ENCODE peak calls at places on chromosomes 1 and 21, in nine cellular contexts. One of them, this sample, is unnamed.

GRCh38 chr1:161998811-161999210 is 24.9 kb downstream of the OLFML2B start:
- DNase-seq in transverse colon: no peak
- DNase-seq in spleen: no peak
- DNase-seq in Peyer's patch: no peak
- DNase-seq in lower leg skin: peak
- DNase-seq in esophagus squamous epithelium: no peak
- DNase-seq in adrenal gland: peak
- DNase-seq in breast epithelium: no peak
- DNase-seq in GM12891: no peak
- DNase-seq in this sample: no peak

GRCh38 chr1:67376381-67376780 is 53.8 kb downstream of the SERBP1 start:
- DNase-seq in adrenal gland: no peak
- DNase-seq in spleen: no peak
- DNase-seq in transverse colon: no peak
- DNase-seq in Peyer's patch: no peak
- DNase-seq in lower leg skin: no peak
- DNase-seq in GM12891: no peak
- DNase-seq in breast epithelium: peak
- DNase-seq in esophagus squamous epithelium: no peak
- DNase-seq in this sample: no peak

GRCh38 chr1:31671147-31671546 is 26.5 kb upstream of the PEF1 start:
- DNase-seq in breast epithelium: no peak
- DNase-seq in adrenal gland: no peak
- DNase-seq in Peyer's patch: no peak
- DNase-seq in esophagus squamous epithelium: no peak
- DNase-seq in GM12891: no peak
- DNase-seq in transverse colon: no peak
- DNase-seq in lower leg skin: no peak
- DNase-seq in spleen: no peak
- DNase-seq in this sample: no peak

GRCh38 chr1:173868266-173869107 is at the start of gene ZBTB37:
- DNase-seq in breast epithelium: peak
- DNase-seq in spleen: peak
- DNase-seq in transverse colon: peak
- DNase-seq in Peyer's patch: peak
- DNase-seq in lower leg skin: peak
- DNase-seq in GM12891: peak
- DNase-seq in esophagus squamous epithelium: peak
- DNase-seq in adrenal gland: peak
- DNase-seq in this sample: peak

GRCh38 chr21:15005391-15005790 is 59.4 kb downstream of the NRIP1 start:
- DNase-seq in adrenal gland: peak
- DNase-seq in GM12891: no peak
- DNase-seq in esophagus squamous epithelium: no peak
- DNase-seq in lower leg skin: no peak
- DNase-seq in transverse colon: no peak
- DNase-seq in spleen: peak
- DNase-seq in breast epithelium: no peak
- DNase-seq in Peyer's patch: no peak
- DNase-seq in this sample: no peak

GRCh38 chr1:205515781-205516253 is 11.3 kb downstream of the CDK18 start:
- DNase-seq in Peyer's patch: no peak
- DNase-seq in adrenal gland: no peak
- DNase-seq in esophagus squamous epithelium: no peak
- DNase-seq in lower leg skin: no peak
- DNase-seq in GM12891: no peak
- DNase-seq in spleen: no peak
- DNase-seq in transverse colon: peak
- DNase-seq in breast epithelium: no peak
- DNase-seq in this sample: peak

GRCh38 chr1:39573736-39574624 is 2.6 kb downstream of the PABPC4 start:
- DNase-seq in adrenal gland: peak
- DNase-seq in lower leg skin: no peak
- DNase-seq in GM12891: no peak
- DNase-seq in breast epithelium: no peak
- DNase-seq in transverse colon: no peak
- DNase-seq in Peyer's patch: no peak
- DNase-seq in spleen: no peak
- DNase-seq in esophagus squamous epithelium: no peak
- DNase-seq in this sample: no peak

GRCh38 chr1:85378526-85378925 is 86.4 kb downstream of the DDAH1 start:
- DNase-seq in GM12891: no peak
- DNase-seq in lower leg skin: no peak
- DNase-seq in esophagus squamous epithelium: no peak
- DNase-seq in spleen: no peak
- DNase-seq in breast epithelium: no peak
- DNase-seq in transverse colon: no peak
- DNase-seq in adrenal gland: no peak
- DNase-seq in Peyer's patch: no peak
- DNase-seq in this sample: no peak

GRCh38 chr1:211313392-211313791 is 13.2 kb upstream of the TRAF5 start:
- DNase-seq in breast epithelium: no peak
- DNase-seq in adrenal gland: no peak
- DNase-seq in esophagus squamous epithelium: no peak
- DNase-seq in Peyer's patch: peak
- DNase-seq in GM12891: no peak
- DNase-seq in transverse colon: no peak
- DNase-seq in spleen: no peak
- DNase-seq in lower leg skin: no peak
- DNase-seq in this sample: no peak

GRCh38 chr1:161432091-161432490 is 64.4 kb upstream of the CFAP126 start:
- DNase-seq in breast epithelium: no peak
- DNase-seq in spleen: no peak
- DNase-seq in Peyer's patch: no peak
- DNase-seq in esophagus squamous epithelium: no peak
- DNase-seq in lower leg skin: no peak
- DNase-seq in transverse colon: no peak
- DNase-seq in GM12891: no peak
- DNase-seq in adrenal gland: no peak
- DNase-seq in this sample: no peak

GRCh38 chr1:48471103-48471502 is 901 bp downstream of the SPATA6 start:
- DNase-seq in spleen: no peak
- DNase-seq in GM12891: no peak
- DNase-seq in Peyer's patch: no peak
- DNase-seq in transverse colon: no peak
- DNase-seq in breast epithelium: no peak
- DNase-seq in adrenal gland: no peak
- DNase-seq in esophagus squamous epithelium: no peak
- DNase-seq in lower leg skin: no peak
- DNase-seq in this sample: peak

GRCh38 chr1:183676515-183677189 is 23.5 kb upstream of the APOBEC4 start:
- DNase-seq in spleen: no peak
- DNase-seq in adrenal gland: peak
- DNase-seq in GM12891: no peak
- DNase-seq in Peyer's patch: no peak
- DNase-seq in lower leg skin: no peak
- DNase-seq in breast epithelium: no peak
- DNase-seq in transverse colon: no peak
- DNase-seq in esophagus squamous epithelium: no peak
- DNase-seq in this sample: no peak

GRCh38 chr1:166972193-166972592 is 3.1 kb downstream of the ILDR2 start:
- DNase-seq in transverse colon: no peak
- DNase-seq in spleen: no peak
- DNase-seq in adrenal gland: no peak
- DNase-seq in esophagus squamous epithelium: no peak
- DNase-seq in lower leg skin: no peak
- DNase-seq in Peyer's patch: no peak
- DNase-seq in breast epithelium: no peak
- DNase-seq in GM12891: no peak
- DNase-seq in this sample: no peak

GRCh38 chr1:64163972-64164371 is 39.5 kb upstream of the UBE2U start:
- DNase-seq in transverse colon: no peak
- DNase-seq in breast epithelium: no peak
- DNase-seq in adrenal gland: no peak
- DNase-seq in lower leg skin: no peak
- DNase-seq in spleen: no peak
- DNase-seq in GM12891: no peak
- DNase-seq in Peyer's patch: no peak
- DNase-seq in esophagus squamous epithelium: no peak
- DNase-seq in this sample: no peak

GRCh38 chr1:229258031-229258850 is 12.7 kb upstream of the RAB4A start:
- DNase-seq in adrenal gland: peak
- DNase-seq in lower leg skin: no peak
- DNase-seq in esophagus squamous epithelium: no peak
- DNase-seq in Peyer's patch: peak
- DNase-seq in GM12891: peak
- DNase-seq in spleen: no peak
- DNase-seq in transverse colon: peak
- DNase-seq in breast epithelium: peak
- DNase-seq in this sample: peak

GRCh38 chr1:44500181-44501021 is 95.3 kb downstream of the RNF220 start:
- DNase-seq in transverse colon: no peak
- DNase-seq in adrenal gland: no peak
- DNase-seq in GM12891: no peak
- DNase-seq in esophagus squamous epithelium: no peak
- DNase-seq in lower leg skin: no peak
- DNase-seq in spleen: no peak
- DNase-seq in Peyer's patch: no peak
- DNase-seq in breast epithelium: no peak
- DNase-seq in this sample: no peak

DNA sequence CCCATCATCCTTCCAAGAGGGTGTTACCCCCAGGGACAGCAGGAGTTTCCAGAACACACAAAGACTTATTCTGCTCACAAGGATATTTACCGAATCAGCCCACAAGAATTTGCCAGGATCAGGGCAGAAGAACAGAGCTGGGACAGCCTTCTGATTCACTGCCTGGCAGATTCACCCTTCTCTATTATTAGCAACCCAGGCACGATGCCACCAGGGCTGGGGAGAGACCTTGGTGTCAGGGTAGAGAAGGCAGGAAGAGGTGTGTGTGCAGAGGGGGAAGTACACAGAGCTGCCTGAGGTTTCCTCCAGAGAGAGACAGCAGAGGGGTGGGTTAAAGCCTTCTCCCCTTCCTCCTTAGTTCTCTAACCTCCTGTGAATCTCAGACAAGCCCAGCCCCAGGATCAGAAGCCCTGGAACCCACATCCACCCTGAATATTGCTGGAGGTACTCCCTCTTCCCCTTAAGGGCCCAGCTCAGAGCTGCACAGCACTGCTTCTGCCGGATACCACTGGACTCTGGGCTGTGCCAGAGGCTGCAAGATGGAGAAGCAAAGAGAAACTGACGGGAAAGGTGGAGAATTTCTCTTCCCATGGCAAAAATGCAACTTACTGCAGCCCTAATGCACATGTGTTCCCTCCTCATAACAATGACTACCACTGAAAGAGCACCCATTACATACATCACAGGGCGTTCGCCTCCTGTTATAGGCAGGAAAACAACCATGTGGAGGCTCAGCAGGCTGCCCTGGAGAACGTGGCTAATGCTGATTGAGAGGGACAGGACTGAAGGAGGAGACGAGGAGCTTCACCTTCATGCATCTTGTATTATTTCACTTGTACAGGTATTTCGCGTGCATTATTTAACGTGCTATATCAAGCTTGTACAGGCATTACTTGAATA is 61.7 kb downstream of the ITPKB start:
- DNase-seq in adrenal gland: peak
- DNase-seq in spleen: peak
- DNase-seq in breast epithelium: peak
- DNase-seq in transverse colon: peak
- DNase-seq in esophagus squamous epithelium: peak
- DNase-seq in Peyer's patch: peak
- DNase-seq in GM12891: no peak
- DNase-seq in lower leg skin: peak
- DNase-seq in this sample: peak
- TF ChIP-seq POLR2A in adrenal gland: no peak
- TF ChIP-seq POLR2A in spleen: no peak
- TF ChIP-seq POLR2A in breast epithelium: no peak
- TF ChIP-seq POLR2A in transverse colon: no peak
- TF ChIP-seq POLR2A in esophagus squamous epithelium: peak
- TF ChIP-seq POLR2A in Peyer's patch: no peak
- TF ChIP-seq POLR2A in GM12891: no peak
- TF ChIP-seq POLR2A in lower leg skin: no peak
- TF ChIP-seq POLR2A in this sample: peak

GRCh38 chr1:11787251-11787803 is 18.4 kb downstream of the MTHFR start:
- DNase-seq in esophagus squamous epithelium: no peak
- DNase-seq in adrenal gland: peak
- DNase-seq in spleen: no peak
- DNase-seq in transverse colon: peak
- DNase-seq in lower leg skin: no peak
- DNase-seq in breast epithelium: peak
- DNase-seq in Peyer's patch: peak
- DNase-seq in GM12891: no peak
- DNase-seq in this sample: peak
- TF ChIP-seq POLR2A in esophagus squamous epithelium: no peak
- TF ChIP-seq POLR2A in adrenal gland: no peak
- TF ChIP-seq POLR2A in spleen: no peak
- TF ChIP-seq POLR2A in transverse colon: no peak
- TF ChIP-seq POLR2A in lower leg skin: no peak
- TF ChIP-seq POLR2A in breast epithelium: no peak
- TF ChIP-seq POLR2A in Peyer's patch: no peak
- TF ChIP-seq POLR2A in GM12891: no peak
- TF ChIP-seq POLR2A in this sample: no peak

GRCh38 chr1:89022167-89022959 is at the start of gene GBP3:
- DNase-seq in GM12891: no peak
- DNase-seq in spleen: no peak
- DNase-seq in lower leg skin: no peak
- DNase-seq in breast epithelium: no peak
- DNase-seq in esophagus squamous epithelium: no peak
- DNase-seq in Peyer's patch: no peak
- DNase-seq in adrenal gland: no peak
- DNase-seq in transverse colon: no peak
- DNase-seq in this sample: no peak
- TF ChIP-seq POLR2A in GM12891: no peak
- TF ChIP-seq POLR2A in spleen: no peak
- TF ChIP-seq POLR2A in lower leg skin: no peak
- TF ChIP-seq POLR2A in breast epithelium: no peak
- TF ChIP-seq POLR2A in esophagus squamous epithelium: no peak
- TF ChIP-seq POLR2A in Peyer's patch: peak
- TF ChIP-seq POLR2A in adrenal gland: no peak
- TF ChIP-seq POLR2A in transverse colon: peak
- TF ChIP-seq POLR2A in this sample: no peak

GRCh38 chr21:42833439-42833815 is 45.9 kb downstream of the WDR4 start:
- DNase-seq in transverse colon: peak
- DNase-seq in adrenal gland: peak
- DNase-seq in lower leg skin: peak
- DNase-seq in esophagus squamous epithelium: no peak
- DNase-seq in Peyer's patch: peak
- DNase-seq in breast epithelium: no peak
- DNase-seq in spleen: peak
- DNase-seq in GM12891: no peak
- DNase-seq in this sample: no peak

GRCh38 chr21:42829417-42829816 is 49.9 kb downstream of the WDR4 start:
- DNase-seq in adrenal gland: no peak
- DNase-seq in lower leg skin: no peak
- DNase-seq in GM12891: no peak
- DNase-seq in esophagus squamous epithelium: no peak
- DNase-seq in spleen: peak
- DNase-seq in breast epithelium: no peak
- DNase-seq in Peyer's patch: peak
- DNase-seq in transverse colon: no peak
- DNase-seq in this sample: peak

GRCh38 chr21:42829954-42830353 is 49.4 kb downstream of the WDR4 start:
- DNase-seq in transverse colon: no peak
- DNase-seq in breast epithelium: no peak
- DNase-seq in esophagus squamous epithelium: no peak
- DNase-seq in adrenal gland: no peak
- DNase-seq in spleen: peak
- DNase-seq in lower leg skin: no peak
- DNase-seq in Peyer's patch: peak
- DNase-seq in GM12891: no peak
- DNase-seq in this sample: no peak

GRCh38 chr21:42827588-42827987 is 51.8 kb downstream of the WDR4 start:
- DNase-seq in breast epithelium: no peak
- DNase-seq in GM12891: no peak
- DNase-seq in adrenal gland: no peak
- DNase-seq in spleen: no peak
- DNase-seq in transverse colon: no peak
- DNase-seq in lower leg skin: no peak
- DNase-seq in Peyer's patch: no peak
- DNase-seq in esophagus squamous epithelium: no peak
- DNase-seq in this sample: no peak

GRCh38 chr21:42830456-42831455 is 48.6 kb downstream of the WDR4 start:
- DNase-seq in transverse colon: no peak
- DNase-seq in spleen: peak
- DNase-seq in breast epithelium: no peak
- DNase-seq in GM12891: no peak
- DNase-seq in esophagus squamous epithelium: no peak
- DNase-seq in lower leg skin: peak
- DNase-seq in Peyer's patch: peak
- DNase-seq in adrenal gland: no peak
- DNase-seq in this sample: peak
- TF ChIP-seq POLR2A in transverse colon: no peak
- TF ChIP-seq POLR2A in spleen: no peak
- TF ChIP-seq POLR2A in breast epithelium: no peak
- TF ChIP-seq POLR2A in GM12891: peak
- TF ChIP-seq POLR2A in esophagus squamous epithelium: no peak
- TF ChIP-seq POLR2A in lower leg skin: no peak
- TF ChIP-seq POLR2A in Peyer's patch: no peak
- TF ChIP-seq POLR2A in adrenal gland: no peak
- TF ChIP-seq POLR2A in this sample: no peak